ENCODE peak calls at places on chromosomes 5 and 9, in five cellular contexts. L, K, J, M and V are unnamed samples.

GRCh38 chr9:107316795-107317661 is 33.9 kb downstream of the RAD23B start:
- DNase-seq in J (no peak), L (no peak), K (no peak), M (peak; percentile 39), V (no peak)

GRCh38 chr5:76469656-76470290 is 66.7 kb downstream of the IQGAP2 start:
- DNase-seq in J (no peak), L (no peak), M (no peak), K (no peak), V (no peak)

GRCh38 chr5:177440990-177441780 is 5.4 kb upstream of the PRR7 start:
- DNase-seq in M (no peak), K (no peak), J (no peak), L (no peak), V (no peak)

GRCh38 chr5:99258819-99259218 is 330.0 kb upstream of the CHD1 start:
- DNase-seq in L (no peak), J (no peak), M (no peak), K (no peak), V (no peak)

GRCh38 chr5:3010953-3011763 is 259.7 kb upstream of the IRX2 start:
- DNase-seq in J (no peak), K (no peak), M (no peak), L (no peak), V (no peak)

GRCh38 chr5:77560677-77561263 is 68.7 kb upstream of the WDR41 start:
- DNase-seq in M (peak; percentile 54), K (peak; percentile 66), L (peak; percentile 14), J (no peak), V (peak; percentile 8)

GRCh38 chr9:125325821-125326220 is 64.2 kb downstream of the GAPVD1 start:
- DNase-seq in M (no peak), L (no peak), K (peak; percentile 9), J (no peak), V (no peak)

GRCh38 chr5:151656311-151656710 is 30.4 kb downstream of the SPARC start:
- DNase-seq in L (no peak), J (no peak), M (no peak), K (no peak), V (no peak)

GRCh38 chr5:10030219-10030831 is 219.4 kb downstream of the ATPSCKMT start:
- DNase-seq in M (peak; percentile 59), K (peak; percentile 18), J (no peak), L (peak; percentile 7), V (peak; percentile 8)

GRCh38 chr5:6729400-6730310 is 16.4 kb downstream of the TENT4A start:
- DNase-seq in K (no peak), J (peak; percentile 47), L (peak; percentile 37), M (no peak), V (no peak)

GRCh38 chr9:35136866-35137265 is 21.2 kb upstream of the ATOSB start:
- DNase-seq in J (no peak), M (no peak), L (no peak), K (no peak), V (no peak)

GRCh38 chr9:127875306-127875966 is 2.0 kb downstream of the AK1 start:
- DNase-seq in J (no peak), K (peak; percentile 55), M (no peak), L (no peak), V (no peak)

GRCh38 chr9:134217431-134218210 is 53.3 kb upstream of the RNU6ATAC start:
- DNase-seq in K (no peak), M (peak; percentile 43), J (no peak), L (peak; percentile 64), V (no peak)
- TF ChIP-seq CTCF in K (no peak), M (peak; percentile 37), J (no peak), L (peak; percentile 73), V (peak; percentile 25)

DNA sequence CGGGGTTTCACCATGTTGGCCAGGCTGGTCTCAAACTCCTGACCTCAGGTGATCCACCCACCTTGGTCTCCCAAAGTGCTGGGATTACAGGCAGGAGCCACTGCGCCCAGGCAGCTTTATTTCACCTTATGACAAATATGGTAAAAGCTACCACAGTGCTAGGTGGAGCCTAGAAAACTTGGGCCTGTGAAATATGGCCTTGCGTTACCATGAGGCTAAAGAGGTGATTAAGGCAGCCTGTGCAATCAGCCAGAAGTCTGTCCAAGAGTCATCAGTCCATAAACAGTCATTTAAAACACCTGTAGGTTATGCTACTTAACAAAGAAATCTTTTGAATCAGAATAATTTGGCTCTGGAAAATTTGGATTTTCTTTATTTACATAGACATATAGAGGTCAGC is 114.8 kb upstream of the ANKH start:
- DNase-seq in K (no peak), M (no peak), L (no peak), J (no peak), V (no peak)
- H3K4me3 ChIP-seq in K (no peak overlapping the region), M (no peak overlapping the region), L (no peak overlapping the region), J (no peak overlapping the region), V (no peak overlapping the region)

DNA sequence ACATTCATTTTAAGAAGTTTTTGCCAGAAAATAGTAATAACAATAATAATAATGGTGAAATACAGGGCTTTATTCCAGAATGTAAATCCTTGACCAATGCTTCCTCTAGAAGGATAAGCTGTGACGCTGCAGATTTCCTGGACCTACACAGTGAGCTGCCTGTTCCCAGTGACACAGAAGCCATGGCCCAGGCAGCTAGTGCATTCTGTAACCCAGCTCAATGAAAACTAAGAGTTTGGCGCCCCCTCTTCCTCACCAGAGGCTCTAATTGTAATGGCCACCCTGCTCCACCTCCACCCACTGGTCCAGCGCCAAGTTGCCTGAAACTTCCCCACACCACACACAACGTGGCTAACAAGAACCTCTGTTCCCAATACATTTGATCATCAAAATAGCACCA is 248.2 kb downstream of the CETN3 start:
- DNase-seq in J (no peak), K (peak; percentile 40), L (peak; percentile 1), M (peak; percentile 57), V (peak; percentile 22)
- TF ChIP-seq CTCF in J (no peak), K (peak; percentile 31), L (peak; percentile 28), M (peak; percentile 48), V (peak; percentile 39)

GRCh38 chr9:129139233-129139992 is 28.2 kb downstream of the PTPA start:
- DNase-seq in L (peak; percentile 87), J (peak; percentile 78), M (peak; percentile 86), K (peak; percentile 91), V (peak; percentile 58)
- H3K4me3 ChIP-seq in L (peak overlapping the region; percentile 64), J (peak overlapping the region; percentile 55), M (peak overlapping the region; percentile 30), K (peak overlapping the region; percentile 50), V (peak overlapping the region; percentile 45)

GRCh38 chr9:81771606-81772005 is 82.3 kb upstream of the TLE1 start:
- DNase-seq in K (peak; percentile 64), J (no peak), L (no peak), M (no peak), V (no peak)
- TF ChIP-seq CTCF in K (no peak), J (no peak), L (no peak), M (no peak), V (no peak)